ENCODE peak calls at places on chromosomes 1 and 21, in four cellular contexts. A is K562, R is pancreas, G is SK-N-SH. D is an unnamed sample.

GRCh38 chr1:33586111-33586510 is 113.7 kb downstream of the ZSCAN20 start:
- DNase-seq in A (no peak), R (no peak), G (no peak), D (peak)

GRCh38 chr1:110674337-110675059 is at the start of gene KCNA3:
- DNase-seq in A (no peak), R (peak), G (peak), D (no peak)

GRCh38 chr1:29632436-29633270 is 396.3 kb downstream of the PTPRU start:
- DNase-seq in A (no peak), R (no peak), G (peak), D (no peak)

GRCh38 chr1:166601650-166602049 is 237.6 kb upstream of the POGK start:
- DNase-seq in A (no peak), R (no peak), G (no peak), D (no peak)

GRCh38 chr1:26861286-26861701 is 1.7 kb upstream of the SFN start:
- DNase-seq in A (no peak), R (no peak), G (no peak), D (peak)

GRCh38 chr21:42461185-42461520 is 34.9 kb downstream of the RSPH1 start:
- DNase-seq in A (no peak), R (no peak), G (no peak), D (no peak)

GRCh38 chr1:2589331-2590232 is 3.0 kb downstream of the PRXL2B start:
- DNase-seq in A (no peak), R (peak), G (no peak), D (no peak)

GRCh38 chr1:190453550-190453949 is 24.1 kb downstream of the BRINP3 start:
- DNase-seq in A (no peak), R (no peak), G (no peak), D (no peak)

GRCh38 chr1:201137579-201138310 is 10.8 kb upstream of the ASCL5 start:
- DNase-seq in A (no peak), R (peak), G (no peak), D (peak)

DNA sequence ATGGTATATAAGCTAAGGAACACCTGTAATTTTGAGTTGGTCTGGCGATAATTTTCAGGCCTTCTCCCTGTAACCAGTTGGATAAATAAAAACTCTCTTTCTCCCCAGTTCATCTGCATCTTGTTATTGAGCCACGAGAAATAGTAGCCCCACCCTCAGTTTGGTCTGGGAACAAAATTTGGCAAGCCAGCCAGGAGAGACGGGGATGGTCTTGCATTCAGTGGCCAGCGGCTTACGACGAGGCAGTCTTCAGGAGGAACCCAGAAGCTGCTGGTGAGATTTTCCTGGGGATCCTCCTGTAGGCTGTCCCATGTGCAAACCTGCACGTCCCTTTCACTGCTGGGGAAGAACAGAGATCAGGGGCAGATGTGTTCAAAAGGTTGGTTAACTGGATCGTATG is 174.6 kb downstream of the PLA2G4A start:
- DNase-seq in A (no peak), R (no peak), G (no peak), D (no peak)
- H3K4me3 ChIP-seq in A (no peak), R (no peak), G (no peak), D (no peak)

GRCh38 chr1:238401138-238401537 is 510.4 kb upstream of the ZP4 start:
- DNase-seq in A (no peak), R (no peak), G (no peak), D (no peak)

GRCh38 chr1:238404506-238404905 is 513.8 kb upstream of the ZP4 start:
- DNase-seq in A (no peak), R (no peak), G (no peak), D (no peak)

GRCh38 chr1:238404921-238405320 is 514.2 kb upstream of the ZP4 start:
- DNase-seq in A (no peak), R (no peak), G (no peak), D (no peak)

GRCh38 chr1:238396140-238396539 is 505.4 kb upstream of the ZP4 start:
- DNase-seq in A (no peak), R (no peak), G (no peak), D (no peak)

DNA sequence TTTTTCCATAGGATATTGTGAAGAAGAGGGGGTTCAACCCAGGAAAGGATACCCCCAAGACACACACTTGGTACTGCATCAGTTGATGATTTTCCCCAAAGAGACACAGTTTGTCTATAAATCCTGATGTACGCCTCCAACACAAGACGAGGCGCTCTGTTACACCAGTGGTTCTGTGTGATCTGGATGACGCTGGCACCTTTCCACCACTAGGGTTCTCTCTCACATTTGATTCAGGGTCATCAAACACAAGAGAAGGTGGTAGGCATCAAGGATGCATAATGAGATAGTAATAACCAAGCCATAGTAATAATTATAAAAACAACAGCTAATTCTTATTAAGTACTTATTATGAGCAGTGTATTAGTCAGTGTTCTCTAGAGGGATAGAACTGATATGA is 508.8 kb upstream of the ZP4 start:
- DNase-seq in A (no peak), R (no peak), G (no peak), D (no peak)
- TF ChIP-seq CTCF in A (no peak), R (no peak), G (peak), D (no peak)

GRCh38 chr1:151158311-151158710 is 1.9 kb downstream of the TNFAIP8L2 start:
- DNase-seq in A (no peak), R (no peak), G (no peak), D (no peak)
- H3K4me3 ChIP-seq in A (no peak), R (no peak), G (no peak), D (no peak)

GRCh38 chr1:14974361-14974760 is 179.2 kb upstream of the TMEM51 start:
- DNase-seq in A (no peak), R (no peak), G (no peak), D (no peak)
- TF ChIP-seq CTCF in A (no peak), R (no peak), G (no peak), D (no peak)

DNA sequence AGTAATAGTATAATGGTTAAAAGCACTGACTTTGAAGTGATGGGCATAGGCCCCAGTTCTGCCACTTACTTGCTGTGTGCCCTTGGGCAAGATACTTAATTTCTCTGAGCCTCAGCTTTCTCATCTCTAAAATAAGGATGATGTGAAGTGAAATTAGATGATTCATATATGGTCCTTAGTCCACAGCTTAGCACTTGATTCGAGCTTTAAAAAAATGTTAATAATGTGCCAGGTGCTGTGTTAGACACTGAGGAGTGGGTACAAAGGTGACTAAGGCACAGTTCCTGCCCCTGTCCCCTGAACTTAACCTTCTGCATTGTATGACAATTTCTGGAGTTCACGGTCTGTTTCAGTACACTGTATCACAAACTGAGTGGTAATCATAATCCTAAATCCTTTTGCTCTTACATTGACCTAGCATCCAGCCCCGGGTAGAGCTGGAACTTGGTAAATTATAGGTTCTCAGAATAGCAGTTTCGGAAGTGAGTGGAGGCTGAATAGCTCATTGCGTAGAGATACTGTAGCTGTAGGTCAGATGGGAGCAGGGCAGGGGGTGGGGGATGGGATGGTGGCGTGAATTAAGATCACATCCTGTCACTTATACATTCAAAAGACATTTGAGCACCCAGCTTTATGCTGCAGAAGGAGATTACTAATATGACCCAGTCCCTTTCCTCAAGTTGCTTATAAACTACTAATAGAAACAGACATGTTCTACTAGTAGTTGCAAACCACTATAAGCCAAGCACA is 1.5 kb downstream of the ZNF691 start:
- DNase-seq in A (no peak), R (no peak), G (no peak), D (no peak)
- H3K4me3 ChIP-seq in A (peak), R (no peak), G (peak), D (peak)

GRCh38 chr1:37605806-37606474 is 10.2 kb upstream of the GNL2 start:
- DNase-seq in A (no peak), R (no peak), G (no peak), D (peak)

GRCh38 chr1:37601441-37601840 is 5.7 kb upstream of the GNL2 start:
- DNase-seq in A (no peak), R (no peak), G (no peak), D (no peak)

GRCh38 chr1:37599940-37600339 is 4.2 kb upstream of the GNL2 start:
- DNase-seq in A (no peak), R (no peak), G (peak), D (no peak)

GRCh38 chr1:37605061-37605650 is 9.4 kb upstream of the GNL2 start:
- DNase-seq in A (peak), R (no peak), G (no peak), D (no peak)

DNA sequence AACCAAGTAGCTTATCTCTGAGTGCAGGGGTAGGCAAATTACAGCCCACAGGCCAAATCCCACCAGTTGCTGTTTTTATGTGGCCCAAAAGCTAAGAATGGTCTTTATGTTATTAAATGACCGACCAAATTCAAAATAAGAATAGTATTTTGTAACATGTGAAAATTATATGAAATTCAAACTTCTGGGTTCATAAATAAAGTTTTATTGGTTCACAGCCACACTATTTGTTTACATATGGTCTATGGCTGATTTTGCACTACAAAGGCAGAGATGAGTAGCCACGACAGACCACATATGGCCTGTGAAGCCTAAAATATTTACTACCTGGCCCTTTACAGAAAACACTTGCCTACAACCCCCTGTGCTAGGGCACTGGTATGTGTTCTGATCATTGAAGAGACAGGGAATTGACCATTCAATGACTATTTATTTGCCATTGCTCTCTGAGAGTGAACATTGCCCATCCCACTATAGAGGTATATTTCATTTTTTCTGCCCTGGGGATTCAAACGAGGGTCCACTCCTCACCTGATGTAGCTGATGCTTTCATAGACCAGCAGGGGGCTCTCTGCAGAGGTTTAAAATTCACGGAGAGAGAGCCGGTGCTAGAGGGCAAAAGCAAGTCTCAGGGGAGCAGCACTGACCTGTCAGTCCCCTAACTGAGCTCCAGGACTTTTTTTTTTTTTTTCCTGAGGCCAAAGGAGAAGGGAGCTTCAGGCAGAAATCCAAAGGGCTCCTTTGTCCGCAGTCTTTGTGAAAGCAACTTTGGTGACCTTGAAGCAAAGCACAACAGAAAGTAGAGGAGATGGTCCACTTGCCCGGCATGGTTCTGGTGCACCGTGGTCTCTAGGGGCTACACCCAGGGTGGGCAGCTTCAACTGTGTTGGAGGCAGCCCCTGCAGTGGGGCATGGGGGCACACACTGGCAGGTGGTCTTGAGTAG is 7.3 kb upstream of the GNL2 start:
- DNase-seq in A (peak), R (no peak), G (peak), D (peak)
- TF ChIP-seq CTCF in A (peak), R (peak), G (peak), D (peak)